ENCODE peak calls at places on chromosomes 11 and 22, in seven cellular contexts. H is cardiac muscle cell; R is activated CD8-positive, alpha-beta T cell treated with anti-CD3 and anti-CD28 coated beads, Interleukin-2, amount 10 ng/mL, durations not matched to agents 7 days and 5 days; J is tibial nerve; D is stimulated activated CD8-positive, alpha-beta memory T cell treated with anti-CD3 and anti-CD28 coated beads, Interleukin-4, amount 100 ng/mL, for 48 hours; N is AG09319; W is SK-MEL-5. E is an unnamed sample.
A peak's percentile ranks its signal among the peaks of the same experiment; 100 is the strongest.

GRCh38 chr11:58867556-58867955 is 23.1 kb upstream of the GLYATL2 start:
- DNase-seq in J (no peak), N (no peak), W (no peak), H (no peak), R (no peak), D (no peak), E (no peak)

GRCh38 chr11:776459-777287 is 614 bp downstream of the GATD1 start:
- DNase-seq in H (peak; percentile 39), J (no peak), R (no peak), D (peak; percentile 56), W (peak; percentile 33), N (no peak), E (peak; percentile 76)

GRCh38 chr22:43289551-43289963 is 53.6 kb downstream of the SCUBE1 start:
- DNase-seq in R (no peak), D (no peak), J (no peak), H (peak; percentile 14), N (no peak), W (no peak), E (no peak)

GRCh38 chr11:47270331-47271271 is 668 bp downstream of the MADD start:
- DNase-seq in N (no peak), H (peak; percentile 70), J (no peak), W (peak; percentile 53), D (peak; percentile 43), R (peak; percentile 57), E (peak; percentile 63)

GRCh38 chr11:82732734-82733443 is 775 bp downstream of the FAM181B start:
- DNase-seq in R (no peak), N (no peak), H (no peak), D (no peak), W (no peak), J (no peak), E (peak; percentile 55)

GRCh38 chr11:35822815-35823495 is 120.9 kb upstream of the LDLRAD3 start:
- DNase-seq in N (no peak), J (no peak), R (no peak), D (no peak), W (no peak), H (no peak), E (no peak)

GRCh38 chr11:10407055-10407454 is 48.0 kb upstream of the AMPD3 start:
- DNase-seq in R (no peak), D (no peak), W (no peak), J (no peak), H (no peak), N (no peak), E (no peak)

GRCh38 chr22:24433868-24434471 is 6.6 kb downstream of the ADORA2A start:
- DNase-seq in N (no peak), H (no peak), D (no peak), R (no peak), J (peak; percentile 43), W (no peak), E (no peak)

GRCh38 chr11:22337571-22338464 is at the start of gene SLC17A6:
- DNase-seq in W (peak; percentile 63), J (no peak), R (peak; percentile 40), D (no peak), N (no peak), H (peak; percentile 58), E (no peak)

GRCh38 chr22:17232406-17232805 is 13.2 kb upstream of the ADA2 start:
- DNase-seq in J (no peak), D (no peak), H (no peak), N (no peak), W (no peak), R (no peak), E (no peak)

GRCh38 chr22:41252365-41252764 is 11.6 kb upstream of the CHADL start:
- DNase-seq in D (no peak), R (no peak), W (no peak), H (no peak), N (no peak), J (no peak), E (no peak)

GRCh38 chr11:130369713-130370112 is 55.0 kb upstream of the ZBTB44 start:
- DNase-seq in N (no peak), J (no peak), H (no peak), W (peak; percentile 78), D (no peak), R (no peak), E (no peak)

GRCh38 chr22:29478326-29479276 is 1.4 kb upstream of the NEFH start:
- DNase-seq in N (no peak), D (peak; percentile 43), H (peak; percentile 28), J (no peak), W (no peak), R (peak; percentile 66), E (no peak)

GRCh38 chr22:37887610-37888378 is 18.3 kb upstream of the MICALL1 start:
- DNase-seq in H (peak; percentile 97), D (no peak), W (peak; percentile 54), J (peak; percentile 21), R (no peak), N (peak; percentile 70), E (no peak)

GRCh38 chr11:35061516-35062440 is 77.2 kb upstream of the CD44 start:
- DNase-seq in R (no peak), W (peak; percentile 94), D (no peak), N (no peak), H (no peak), J (no peak), E (no peak)

GRCh38 chr11:133800666-133801065 is 44.6 kb downstream of the SPATA19 start:
- DNase-seq in N (no peak), R (no peak), D (no peak), H (no peak), J (no peak), W (no peak), E (no peak)

GRCh38 chr22:27239520-27239919 is 562.0 kb downstream of the MN1 start:
- DNase-seq in R (no peak), W (no peak), J (no peak), N (no peak), H (no peak), D (no peak), E (no peak)

GRCh38 chr11:3163241-3163981 is 1.7 kb downstream of the OSBPL5 start:
- DNase-seq in J (no peak), N (no peak), H (no peak), D (no peak), W (no peak), R (no peak), E (no peak)

E was measured in activated CD8-positive, alpha-beta memory T cell treated with anti-CD3 and anti-CD28 coated beads, Interleukin-2, amount 50 U/mL, for 48 hours.